ENCODE peak calls at places on chromosomes 13 and 19, in nine cellular contexts. J, A, F, B, G, L, U, P and N are unnamed samples.

GRCh38 chr19:4140237-4140711 is 13.2 kb upstream of the CREB3L3 start:
- DNase-seq in P (peak), U (peak), F (peak), L (no peak), B (peak), J (peak), A (peak), G (peak), N (peak)

GRCh38 chr19:47444388-47444821 is 25.1 kb upstream of the MEIS3 start:
- DNase-seq in A (no peak), U (no peak), L (no peak), G (no peak), F (no peak), B (no peak), J (no peak), P (peak), N (no peak)

GRCh38 chr13:59266478-59267063 is 897.2 kb downstream of the DIAPH3 start:
- DNase-seq in F (no peak), P (no peak), B (no peak), J (no peak), U (no peak), L (no peak), G (no peak), A (no peak), N (no peak)

GRCh38 chr13:113353254-113353653 is 10.7 kb downstream of the GRTP1 start:
- DNase-seq in L (peak), J (no peak), A (no peak), U (no peak), F (no peak), G (no peak), P (no peak), B (no peak), N (no peak)

GRCh38 chr13:33872005-33872351 is 54.0 kb downstream of the RFC3 start:
- DNase-seq in J (no peak), L (no peak), U (no peak), G (no peak), B (no peak), A (no peak), F (no peak), P (no peak), N (no peak)

GRCh38 chr19:13824703-13825102 is 29.5 kb downstream of the ZSWIM4 start:
- DNase-seq in L (no peak), P (no peak), G (no peak), J (no peak), U (no peak), B (no peak), A (no peak), F (no peak), N (no peak)

GRCh38 chr13:44726777-44727176 is 150.6 kb upstream of the TSC22D1 start:
- DNase-seq in P (no peak), L (no peak), A (no peak), B (no peak), U (no peak), J (no peak), G (no peak), F (no peak), N (no peak)

GRCh38 chr13:104114111-104114510 is 1047.9 kb upstream of the SLC10A2 start:
- DNase-seq in A (peak), P (no peak), U (no peak), B (no peak), F (no peak), L (no peak), J (no peak), G (no peak), N (no peak)

GRCh38 chr13:113169277-113170272 is 11.1 kb downstream of the PROZ start:
- DNase-seq in J (no peak), L (no peak), G (no peak), B (no peak), F (no peak), A (no peak), U (no peak), P (no peak), N (no peak)

GRCh38 chr13:71865858-71866172 is 1.2 kb downstream of the DACH1 start:
- DNase-seq in F (no peak), J (no peak), P (no peak), G (no peak), A (no peak), U (peak), B (no peak), L (no peak), N (no peak)

GRCh38 chr19:14432817-14433453 is at the start of gene PKN1:
- DNase-seq in L (no peak), U (peak), B (peak), P (peak), F (peak), J (no peak), A (no peak), G (no peak), N (peak)

GRCh38 chr13:50580684-50581305 is 262.7 kb downstream of the DLEU7 start:
- DNase-seq in L (no peak), F (no peak), G (no peak), B (no peak), U (peak), J (peak), A (no peak), P (no peak), N (no peak)

GRCh38 chr13:80655778-80656518 is 315.0 kb upstream of the SPRY2 start:
- DNase-seq in B (no peak), U (no peak), P (no peak), G (no peak), L (no peak), F (no peak), A (no peak), J (no peak), N (no peak)

GRCh38 chr19:10871711-10872550 is 578 bp downstream of the CARM1 start:
- DNase-seq in F (peak), P (no peak), L (peak), J (no peak), G (no peak), U (peak), A (no peak), B (peak), N (peak)

GRCh38 chr13:78137404-78138142 is 218.9 kb upstream of the EDNRB start:
- DNase-seq in F (peak), A (peak), L (no peak), G (peak), U (peak), J (peak), B (peak), P (peak), N (peak)

GRCh38 chr19:55472463-55472862 is 4.0 kb upstream of the ZNF628 start:
- DNase-seq in G (peak), F (no peak), A (no peak), L (no peak), B (no peak), U (peak), P (no peak), J (peak), N (no peak)

GRCh38 chr13:27667946-27668345 is 46.3 kb downstream of the POLR1D start:
- DNase-seq in G (peak), F (no peak), J (no peak), U (no peak), P (no peak), A (no peak), B (no peak), L (no peak), N (no peak)

GRCh38 chr13:60590775-60591174 is 193.8 kb downstream of the TDRD3 start:
- DNase-seq in B (no peak), G (no peak), P (no peak), U (no peak), A (peak), J (peak), L (no peak), F (no peak), N (no peak)

GRCh38 chr19:4144666-4145261 is 8.7 kb upstream of the CREB3L3 start:
- DNase-seq in B (no peak), L (no peak), A (no peak), J (peak), U (peak), G (peak), F (no peak), P (no peak), N (no peak)

GRCh38 chr19:58261600-58261967 is 17.2 kb upstream of the ZNF8 start:
- DNase-seq in L (no peak), F (no peak), P (no peak), J (no peak), U (no peak), A (no peak), B (no peak), G (no peak), N (no peak)

GRCh38 chr19:41927810-41928192 is 448 bp downstream of the ERFL start:
- DNase-seq in L (no peak), J (no peak), F (no peak), A (no peak), G (no peak), U (no peak), B (peak), P (no peak), N (no peak)

GRCh38 chr13:45490068-45490467 is 25.3 kb downstream of the COG3 start:
- DNase-seq in L (no peak), G (no peak), J (no peak), F (no peak), A (no peak), P (no peak), B (no peak), U (peak), N (no peak)

GRCh38 chr13:97627566-97627965 is 193.6 kb downstream of the RAP2A start:
- DNase-seq in L (peak), G (peak), A (no peak), U (peak), B (no peak), F (no peak), J (peak), P (no peak), N (no peak)

GRCh38 chr19:29380581-29380980 is 145.2 kb upstream of the VSTM2B start:
- DNase-seq in B (no peak), G (no peak), L (peak), J (no peak), F (no peak), P (no peak), A (no peak), U (no peak), N (no peak)

GRCh38 chr13:59086147-59086546 is 1077.6 kb downstream of the DIAPH3 start:
- DNase-seq in P (no peak), B (no peak), U (peak), L (no peak), A (no peak), J (peak), F (no peak), G (peak), N (no peak)

GRCh38 chr19:16637535-16637934 is 9.5 kb upstream of the MED26 start:
- DNase-seq in A (no peak), J (peak), F (no peak), U (no peak), L (no peak), G (no peak), B (no peak), P (no peak), N (no peak)

GRCh38 chr13:96816261-96816660 is 178.0 kb downstream of the OXGR1 start:
- DNase-seq in F (no peak), P (no peak), U (no peak), L (peak), B (no peak), J (peak), A (no peak), G (no peak), N (no peak)

GRCh38 chr13:110819203-110820014 is 95.5 kb downstream of the ANKRD10 start:
- DNase-seq in J (peak), L (peak), F (peak), G (peak), B (peak), P (peak), U (peak), A (peak), N (peak)